ENCODE peak calls at places on chromosome 9, in nine cellular contexts. H is iPS-NIHi11; U is NCI-H1092; B is activated naive CD8-positive, alpha-beta T cell treated with anti-CD3 and anti-CD28 coated beads for 36 hours; O is heart left ventricle; L is stimulated activated CD4-positive, alpha-beta T cell treated with anti-CD3 and anti-CD28 coated beads, TNF-alpha, amount 100 ng/mL, for 4 hours; M is naive thymus-derived CD8-positive, alpha-beta T cell; P is psoas muscle; Q is CD8-positive, alpha-beta memory T cell. X is an unnamed sample.

GRCh38 chr9:135655317-135656003 is 7.6 kb upstream of the LCN9 start:
- DNase-seq in H (no peak), U (no peak), B (no peak), O (no peak), L (no peak), M (no peak), P (no peak), Q (no peak), X (no peak)

GRCh38 chr9:37040508-37041127 is 6.5 kb upstream of the PAX5 start:
- DNase-seq in H (no peak), U (no peak), B (no peak), O (no peak), L (no peak), M (no peak), P (no peak), Q (no peak), X (no peak)

GRCh38 chr9:107847977-107848376 is 358.4 kb upstream of the KLF4 start:
- DNase-seq in H (no peak), U (no peak), B (no peak), O (no peak), L (no peak), M (no peak), P (no peak), Q (no peak), X (peak; percentile 38)

GRCh38 chr9:75990905-75991304 is 100.4 kb downstream of the PCSK5 start:
- DNase-seq in H (no peak), U (no peak), B (no peak), O (no peak), L (no peak), M (no peak), P (no peak), Q (no peak), X (no peak)

GRCh38 chr9:31519011-31519410 is 865.4 kb upstream of the ACO1 start:
- DNase-seq in H (no peak), U (no peak), B (peak; percentile 56), O (no peak), L (no peak), M (peak; percentile 74), P (no peak), Q (no peak), X (no peak)

GRCh38 chr9:22463205-22463604 is 16.6 kb downstream of the DMRTA1 start:
- DNase-seq in H (no peak), U (no peak), B (no peak), O (no peak), L (no peak), M (no peak), P (no peak), Q (no peak), X (no peak)

GRCh38 chr9:129383005-129383414 is 204.9 kb upstream of the IER5L start:
- DNase-seq in H (peak; percentile 82), U (no peak), B (no peak), O (peak; percentile 64), L (no peak), M (no peak), P (peak; percentile 83), Q (no peak), X (no peak)

GRCh38 chr9:97848582-97849237 is 4.3 kb upstream of the FOXE1 start:
- DNase-seq in H (no peak), U (no peak), B (peak; percentile 30), O (no peak), L (peak; percentile 8), M (no peak), P (peak; percentile 57), Q (no peak), X (no peak)

GRCh38 chr9:35962126-35962906 is 4.4 kb upstream of the OR2S2 start:
- DNase-seq in H (peak; percentile 60), U (no peak), B (no peak), O (peak; percentile 54), L (no peak), M (no peak), P (no peak), Q (no peak), X (no peak)

GRCh38 chr9:120066315-120066714 is 513.7 kb downstream of the CDK5RAP2 start:
- DNase-seq in H (no peak), U (no peak), B (no peak), O (no peak), L (no peak), M (no peak), P (no peak), Q (no peak), X (no peak)

GRCh38 chr9:1018121-1018520 is 32.0 kb upstream of the DMRT2 start:
- DNase-seq in H (peak; percentile 65), U (no peak), B (peak; percentile 21), O (no peak), L (no peak), M (no peak), P (no peak), Q (no peak), X (no peak)

GRCh38 chr9:91037511-91038482 is 236.2 kb downstream of the SYK start:
- DNase-seq in H (no peak), U (no peak), B (no peak), O (no peak), L (no peak), M (no peak), P (peak; percentile 69), Q (no peak), X (no peak)

GRCh38 chr9:97979778-97980478 is 3.2 kb upstream of the ANP32B start:
- DNase-seq in H (no peak), U (no peak), B (no peak), O (no peak), L (no peak), M (no peak), P (no peak), Q (no peak), X (no peak)